ENCODE peak calls at places on chromosomes 16 and 17, in seven cellular contexts. G, U, E, R, A, Q and L are unnamed samples.
A peak's percentile ranks its signal among the peaks of the same experiment; 100 is the strongest.

GRCh38 chr16:81214745-81215166 is 23.7 kb upstream of the BCO1 start:
- DNase-seq in E (peak; percentile 39), Q (no peak), A (no peak), G (no peak), R (no peak), U (no peak), L (peak; percentile 48)

GRCh38 chr16:69187891-69188451 is 1.0 kb downstream of the SNTB2 start:
- DNase-seq in Q (peak; percentile 48), U (peak; percentile 62), E (peak; percentile 40), G (peak; percentile 45), A (peak; percentile 61), R (peak; percentile 49), L (peak; percentile 44)

GRCh38 chr16:10564591-10564990 is 15.8 kb downstream of the EMP2 start:
- DNase-seq in G (no peak), E (no peak), Q (no peak), A (no peak), R (no peak), U (no peak), L (no peak)

GRCh38 chr17:62617894-62618472 is 9.5 kb upstream of the MRC2 start:
- DNase-seq in A (no peak), R (no peak), G (no peak), E (no peak), U (no peak), Q (no peak), L (peak; percentile 53)

GRCh38 chr17:73324711-73325526 is 13.1 kb upstream of the CDC42EP4 start:
- DNase-seq in Q (no peak), G (no peak), U (no peak), A (no peak), E (no peak), R (no peak), L (no peak)

GRCh38 chr16:78274771-78275170 is 175.3 kb downstream of the WWOX start:
- DNase-seq in G (no peak), U (no peak), Q (no peak), R (no peak), E (no peak), A (no peak), L (no peak)

GRCh38 chr17:3032258-3033247 is 30.9 kb downstream of the OR1D5 start:
- DNase-seq in A (no peak), E (no peak), R (no peak), U (no peak), Q (no peak), G (peak; percentile 8), L (no peak)

GRCh38 chr16:81645303-81645702 is 133.8 kb upstream of the PLCG2 start:
- DNase-seq in A (peak; percentile 75), Q (peak; percentile 91), E (no peak), U (no peak), R (peak; percentile 97), G (no peak), L (peak; percentile 97)

GRCh38 chr17:17236295-17237025 is 508 bp downstream of the FLCN start:
- DNase-seq in A (no peak), E (no peak), R (no peak), U (peak; percentile 9), Q (no peak), G (no peak), L (peak; percentile 22)

GRCh38 chr17:69485901-69486643 is 71.6 kb downstream of the MAP2K6 start:
- DNase-seq in U (no peak), Q (no peak), E (no peak), A (no peak), G (no peak), R (no peak), L (no peak)

GRCh38 chr16:11354733-11355574 is 9.7 kb downstream of the RMI2 start:
- DNase-seq in U (peak; percentile 80), Q (no peak), A (no peak), R (peak; percentile 56), G (peak; percentile 59), E (no peak), L (no peak)

GRCh38 chr17:75384751-75385150 is 20.7 kb downstream of the GRB2 start:
- DNase-seq in E (no peak), R (no peak), A (no peak), U (no peak), Q (no peak), G (no peak), L (no peak)

GRCh38 chr17:73066148-73066884 is 26.2 kb downstream of the SLC39A11 start:
- DNase-seq in A (no peak), U (no peak), R (no peak), E (no peak), Q (no peak), G (no peak), L (no peak)

GRCh38 chr17:31488264-31488981 is 96.9 kb downstream of the RAB11FIP4 start:
- DNase-seq in R (no peak), E (peak; percentile 46), G (peak; percentile 41), U (no peak), A (peak; percentile 45), Q (no peak), L (no peak)
- H3K27me3 ChIP-seq in R (no peaks in the 10 kb centered on the region), E (no peaks in the 10 kb centered on the region), G (no peaks in the 10 kb centered on the region), U (no peaks in the 10 kb centered on the region), A (peaks cover 6% of the 10 kb centered on the region), Q (no peaks in the 10 kb centered on the region), L (no peaks in the 10 kb centered on the region)

GRCh38 chr16:76360384-76360783 is 83.2 kb downstream of the CNTNAP4 start:
- DNase-seq in Q (no peak), U (no peak), E (no peak), G (no peak), A (no peak), R (no peak), L (peak; percentile 70)
- H3K27ac ChIP-seq in Q (no peak overlapping the region), U (no peak overlapping the region), E (no peak overlapping the region), G (no peak overlapping the region), A (no peak overlapping the region), R (no peak overlapping the region), L (peak overlapping the region; percentile 2)

GRCh38 chr16:75048051-75048450 is 49.2 kb downstream of the ZNRF1 start:
- DNase-seq in G (peak; percentile 3), U (no peak), R (no peak), Q (no peak), A (no peak), E (no peak), L (no peak)

GRCh38 chr16:75044800-75045361 is 46.1 kb downstream of the ZNRF1 start:
- DNase-seq in U (no peak), Q (peak; percentile 14), R (peak; percentile 30), E (no peak), A (peak; percentile 70), G (peak; percentile 28), L (no peak)

GRCh38 chr16:75042423-75043174 is 43.8 kb downstream of the ZNRF1 start:
- DNase-seq in R (no peak), G (no peak), A (no peak), U (no peak), E (no peak), Q (no peak), L (no peak)

GRCh38 chr16:75043175-75043937 is 44.5 kb downstream of the ZNRF1 start:
- DNase-seq in A (no peak), E (no peak), R (peak; percentile 31), U (no peak), G (peak; percentile 9), Q (no peak), L (no peak)

GRCh38 chr16:75045424-75045823 is 46.6 kb downstream of the ZNRF1 start:
- DNase-seq in E (no peak), G (peak; percentile 16), Q (no peak), R (no peak), U (no peak), A (no peak), L (no peak)
- H3K4me1 ChIP-seq in E (no peaks in the 10 kb centered on the region), G (peaks cover 17% of the 10 kb centered on the region), Q (no peaks in the 10 kb centered on the region), R (peaks cover 25% of the 10 kb centered on the region), U (no peaks in the 10 kb centered on the region), A (peaks cover 68% of the 10 kb centered on the region), L (peaks cover 14% of the 10 kb centered on the region)

DNA sequence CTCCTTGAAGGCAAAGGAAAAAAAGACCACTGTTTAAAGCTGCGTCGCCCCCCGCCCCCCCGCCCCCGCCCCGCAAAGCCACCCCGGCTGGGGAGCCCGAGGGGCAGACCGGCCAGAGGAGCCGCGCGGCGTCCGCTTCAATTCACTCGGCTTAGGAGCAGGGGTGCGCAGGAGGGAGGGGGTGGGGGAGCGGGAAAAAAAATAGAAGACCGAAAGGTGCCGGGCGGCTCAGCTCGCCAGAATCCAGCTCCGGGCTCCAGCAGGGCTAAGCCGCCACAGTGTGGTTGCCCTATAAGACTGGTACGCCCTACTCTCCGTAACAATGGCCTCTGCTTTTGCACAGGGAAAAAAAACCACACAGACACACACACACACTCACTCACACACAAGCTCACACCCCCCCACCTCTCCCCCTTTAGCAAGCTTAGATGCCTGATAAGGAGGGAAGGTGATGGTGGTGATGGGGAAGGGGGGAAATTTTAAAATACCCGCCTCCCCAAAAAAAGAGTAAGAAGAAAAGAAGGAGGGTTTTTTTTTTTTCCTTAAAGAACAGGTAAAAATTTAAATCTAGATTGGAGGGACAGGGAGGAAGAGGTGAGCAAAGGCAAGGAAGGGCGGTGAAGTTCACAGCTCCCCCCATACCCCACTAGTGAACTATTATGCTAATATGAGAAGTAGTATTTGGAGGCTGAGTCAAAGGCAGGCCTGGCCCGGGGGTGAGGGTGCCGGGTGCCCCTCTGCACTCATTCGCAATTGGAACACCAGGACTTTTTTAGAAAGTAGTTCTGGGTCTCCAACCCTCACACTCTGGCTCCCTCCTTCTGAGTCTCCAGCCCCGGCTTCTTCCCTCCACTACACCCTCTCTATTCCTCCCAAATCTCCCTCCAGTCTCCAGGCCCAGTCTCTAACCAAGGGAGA is 11.0 kb upstream of the HOXB2 start:
- DNase-seq in Q (peak; percentile 23), E (no peak), R (peak; percentile 53), U (no peak), A (no peak), G (no peak), L (peak; percentile 69)
- H3K27me3 ChIP-seq in Q (no peaks in the 10 kb centered on the region), E (no peaks in the 10 kb centered on the region), R (no peaks in the 10 kb centered on the region), U (no peaks in the 10 kb centered on the region), A (peaks cover 57% of the 10 kb centered on the region), G (peaks cover 3% of the 10 kb centered on the region), L (peaks cover 80% of the 10 kb centered on the region)

DNA sequence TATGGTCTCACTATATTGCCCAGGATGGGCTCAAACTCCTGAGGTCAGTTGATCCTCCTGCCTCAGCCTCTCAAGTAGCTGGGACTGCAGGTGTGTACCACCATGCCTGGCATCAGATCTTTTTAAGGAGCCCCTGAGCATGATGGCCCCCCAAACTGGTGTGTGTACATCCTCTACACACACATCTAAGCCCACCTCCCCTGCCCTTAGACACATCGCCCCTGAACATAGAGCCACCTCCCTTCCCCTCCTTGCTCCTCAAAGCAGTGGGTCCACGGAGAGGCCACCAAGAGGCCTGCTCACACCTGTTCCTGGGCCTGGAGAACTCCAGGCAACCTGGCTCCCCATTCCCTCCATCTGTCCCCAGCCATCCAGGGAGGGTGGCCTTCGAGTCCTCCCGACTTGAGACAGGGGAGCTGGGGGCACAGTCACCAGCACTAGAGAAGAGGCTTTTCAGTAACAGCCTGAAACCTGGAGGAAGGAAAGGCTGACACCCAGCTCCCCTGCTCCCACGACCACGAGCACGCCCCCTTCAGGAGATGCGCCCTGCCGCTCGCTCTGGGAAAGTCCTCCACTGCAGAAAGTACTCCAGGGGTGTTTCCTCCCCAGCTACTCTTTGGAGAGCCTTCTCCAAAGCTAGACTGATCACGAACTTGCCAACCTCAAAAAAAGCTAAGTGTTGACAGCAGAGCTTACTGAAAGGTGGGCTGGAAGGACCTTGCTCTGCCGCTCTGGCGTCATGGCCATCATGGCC is 12.6 kb upstream of the PRR29 start:
- DNase-seq in Q (no peak), U (no peak), E (no peak), G (no peak), A (no peak), R (no peak), L (no peak)
- H3K27ac ChIP-seq in Q (no peak overlapping the region), U (no peak overlapping the region), E (no peak overlapping the region), G (no peak overlapping the region), A (peak overlapping the region; percentile 47), R (peak overlapping the region; percentile 62), L (no peak overlapping the region)